ENCODE peak calls at places on chromosomes 13 and 19, in ten cellular contexts. One of them, this sample, is unnamed.

GRCh38 chr13:36131215-36131930 is at the start of gene DCLK1:
- DNase-seq in T follicular helper cell: no peak
- DNase-seq in iris pigment epithelial cell: peak; percentile 24
- DNase-seq in COR-L47: peak; percentile 69
- DNase-seq in coronary artery: no peak
- DNase-seq in activated CD4-positive, alpha-beta T cell treated with anti-CD3 and anti-CD28 coated beads for 36 hours: no peak
- DNase-seq in stromal cell of bone marrow: peak; percentile 59
- DNase-seq in NCI-H774: peak; percentile 13
- DNase-seq in substantia nigra: no peak
- DNase-seq in progenitor cell of endocrine pancreas: peak; percentile 36
- DNase-seq in this sample: peak; percentile 43

GRCh38 chr13:36858285-36858684 is 39.3 kb downstream of the RFXAP start:
- DNase-seq in T follicular helper cell: no peak
- DNase-seq in iris pigment epithelial cell: peak; percentile 60
- DNase-seq in COR-L47: peak; percentile 66
- DNase-seq in coronary artery: no peak
- DNase-seq in activated CD4-positive, alpha-beta T cell treated with anti-CD3 and anti-CD28 coated beads for 36 hours: no peak
- DNase-seq in stromal cell of bone marrow: no peak
- DNase-seq in NCI-H774: peak; percentile 23
- DNase-seq in substantia nigra: no peak
- DNase-seq in progenitor cell of endocrine pancreas: no peak
- DNase-seq in this sample: peak; percentile 40

GRCh38 chr13:48579167-48579918 is 46.5 kb upstream of the RCBTB2 start:
- DNase-seq in T follicular helper cell: no peak
- DNase-seq in iris pigment epithelial cell: no peak
- DNase-seq in COR-L47: no peak
- DNase-seq in coronary artery: no peak
- DNase-seq in activated CD4-positive, alpha-beta T cell treated with anti-CD3 and anti-CD28 coated beads for 36 hours: no peak
- DNase-seq in stromal cell of bone marrow: no peak
- DNase-seq in NCI-H774: no peak
- DNase-seq in substantia nigra: no peak
- DNase-seq in progenitor cell of endocrine pancreas: no peak
- DNase-seq in this sample: no peak

GRCh38 chr13:81988542-81988941 is 1647.6 kb upstream of the SPRY2 start:
- DNase-seq in T follicular helper cell: no peak
- DNase-seq in iris pigment epithelial cell: no peak
- DNase-seq in COR-L47: no peak
- DNase-seq in coronary artery: no peak
- DNase-seq in activated CD4-positive, alpha-beta T cell treated with anti-CD3 and anti-CD28 coated beads for 36 hours: no peak
- DNase-seq in stromal cell of bone marrow: no peak
- DNase-seq in NCI-H774: no peak
- DNase-seq in substantia nigra: no peak
- DNase-seq in progenitor cell of endocrine pancreas: no peak
- DNase-seq in this sample: no peak

GRCh38 chr19:10384580-10384979 is 4.2 kb upstream of the TYK2 start:
- DNase-seq in T follicular helper cell: no peak
- DNase-seq in iris pigment epithelial cell: no peak
- DNase-seq in COR-L47: no peak
- DNase-seq in coronary artery: no peak
- DNase-seq in activated CD4-positive, alpha-beta T cell treated with anti-CD3 and anti-CD28 coated beads for 36 hours: no peak
- DNase-seq in stromal cell of bone marrow: no peak
- DNase-seq in NCI-H774: no peak
- DNase-seq in substantia nigra: no peak
- DNase-seq in progenitor cell of endocrine pancreas: no peak
- DNase-seq in this sample: no peak

GRCh38 chr19:55777528-55777927 is 8.6 kb downstream of the RFPL4AL1 start:
- DNase-seq in T follicular helper cell: no peak
- DNase-seq in iris pigment epithelial cell: no peak
- DNase-seq in COR-L47: no peak
- DNase-seq in coronary artery: no peak
- DNase-seq in activated CD4-positive, alpha-beta T cell treated with anti-CD3 and anti-CD28 coated beads for 36 hours: peak; percentile 31
- DNase-seq in stromal cell of bone marrow: no peak
- DNase-seq in NCI-H774: no peak
- DNase-seq in substantia nigra: no peak
- DNase-seq in progenitor cell of endocrine pancreas: no peak
- DNase-seq in this sample: no peak

GRCh38 chr13:80336335-80336734 is 4.6 kb downstream of the SPRY2 start:
- DNase-seq in T follicular helper cell: no peak
- DNase-seq in iris pigment epithelial cell: peak; percentile 24
- DNase-seq in COR-L47: no peak
- DNase-seq in coronary artery: no peak
- DNase-seq in activated CD4-positive, alpha-beta T cell treated with anti-CD3 and anti-CD28 coated beads for 36 hours: no peak
- DNase-seq in stromal cell of bone marrow: no peak
- DNase-seq in NCI-H774: no peak
- DNase-seq in substantia nigra: no peak
- DNase-seq in progenitor cell of endocrine pancreas: no peak
- DNase-seq in this sample: no peak

GRCh38 chr13:112973577-112973951 is 4.5 kb downstream of the MCF2L start:
- DNase-seq in T follicular helper cell: no peak
- DNase-seq in iris pigment epithelial cell: no peak
- DNase-seq in COR-L47: no peak
- DNase-seq in coronary artery: no peak
- DNase-seq in activated CD4-positive, alpha-beta T cell treated with anti-CD3 and anti-CD28 coated beads for 36 hours: no peak
- DNase-seq in stromal cell of bone marrow: no peak
- DNase-seq in NCI-H774: no peak
- DNase-seq in substantia nigra: no peak
- DNase-seq in progenitor cell of endocrine pancreas: no peak
- DNase-seq in this sample: no peak

GRCh38 chr19:40702337-40703012 is 12.0 kb upstream of the NUMBL start:
- DNase-seq in T follicular helper cell: no peak
- DNase-seq in iris pigment epithelial cell: no peak
- DNase-seq in COR-L47: no peak
- DNase-seq in coronary artery: no peak
- DNase-seq in activated CD4-positive, alpha-beta T cell treated with anti-CD3 and anti-CD28 coated beads for 36 hours: no peak
- DNase-seq in stromal cell of bone marrow: no peak
- DNase-seq in NCI-H774: no peak
- DNase-seq in substantia nigra: no peak
- DNase-seq in progenitor cell of endocrine pancreas: peak; percentile 35
- DNase-seq in this sample: no peak

GRCh38 chr13:101455863-101456262 is 3.4 kb downstream of the ITGBL1 start:
- DNase-seq in T follicular helper cell: no peak
- DNase-seq in iris pigment epithelial cell: peak; percentile 98
- DNase-seq in COR-L47: no peak
- DNase-seq in coronary artery: no peak
- DNase-seq in activated CD4-positive, alpha-beta T cell treated with anti-CD3 and anti-CD28 coated beads for 36 hours: no peak
- DNase-seq in stromal cell of bone marrow: peak; percentile 80
- DNase-seq in NCI-H774: no peak
- DNase-seq in substantia nigra: no peak
- DNase-seq in progenitor cell of endocrine pancreas: no peak
- DNase-seq in this sample: peak; percentile 87

GRCh38 chr19:40055832-40056504 is at the start of gene ZNF780B:
- DNase-seq in T follicular helper cell: peak; percentile 53
- DNase-seq in iris pigment epithelial cell: peak; percentile 45
- DNase-seq in COR-L47: peak; percentile 12
- DNase-seq in coronary artery: peak; percentile 78
- DNase-seq in activated CD4-positive, alpha-beta T cell treated with anti-CD3 and anti-CD28 coated beads for 36 hours: peak; percentile 84
- DNase-seq in stromal cell of bone marrow: peak; percentile 18
- DNase-seq in NCI-H774: peak; percentile 25
- DNase-seq in substantia nigra: peak; percentile 56
- DNase-seq in progenitor cell of endocrine pancreas: peak; percentile 21
- DNase-seq in this sample: peak; percentile 4

GRCh38 chr13:65236841-65237418 is 1993.2 kb downstream of the PCDH9 start:
- DNase-seq in T follicular helper cell: no peak
- DNase-seq in iris pigment epithelial cell: no peak
- DNase-seq in COR-L47: no peak
- DNase-seq in coronary artery: no peak
- DNase-seq in activated CD4-positive, alpha-beta T cell treated with anti-CD3 and anti-CD28 coated beads for 36 hours: no peak
- DNase-seq in stromal cell of bone marrow: no peak
- DNase-seq in NCI-H774: no peak
- DNase-seq in substantia nigra: no peak
- DNase-seq in progenitor cell of endocrine pancreas: no peak
- DNase-seq in this sample: no peak

GRCh38 chr19:45508931-45509691 is 1.8 kb downstream of the VASP start:
- DNase-seq in T follicular helper cell: no peak
- DNase-seq in iris pigment epithelial cell: peak; percentile 77
- DNase-seq in COR-L47: peak; percentile 48
- DNase-seq in coronary artery: peak; percentile 91
- DNase-seq in activated CD4-positive, alpha-beta T cell treated with anti-CD3 and anti-CD28 coated beads for 36 hours: peak; percentile 60
- DNase-seq in stromal cell of bone marrow: peak; percentile 25
- DNase-seq in NCI-H774: peak; percentile 8
- DNase-seq in substantia nigra: peak; percentile 21
- DNase-seq in progenitor cell of endocrine pancreas: no peak
- DNase-seq in this sample: peak; percentile 50

GRCh38 chr19:8395621-8396082 is 5.5 kb downstream of the RAB11B start:
- DNase-seq in T follicular helper cell: no peak
- DNase-seq in iris pigment epithelial cell: no peak
- DNase-seq in COR-L47: no peak
- DNase-seq in coronary artery: no peak
- DNase-seq in activated CD4-positive, alpha-beta T cell treated with anti-CD3 and anti-CD28 coated beads for 36 hours: no peak
- DNase-seq in stromal cell of bone marrow: no peak
- DNase-seq in NCI-H774: no peak
- DNase-seq in substantia nigra: no peak
- DNase-seq in progenitor cell of endocrine pancreas: no peak
- DNase-seq in this sample: no peak

GRCh38 chr19:40962460-40962961 is 28.6 kb upstream of the CYP2B6 start:
- DNase-seq in T follicular helper cell: no peak
- DNase-seq in iris pigment epithelial cell: peak; percentile 25
- DNase-seq in COR-L47: no peak
- DNase-seq in coronary artery: no peak
- DNase-seq in activated CD4-positive, alpha-beta T cell treated with anti-CD3 and anti-CD28 coated beads for 36 hours: no peak
- DNase-seq in stromal cell of bone marrow: no peak
- DNase-seq in NCI-H774: no peak
- DNase-seq in substantia nigra: no peak
- DNase-seq in progenitor cell of endocrine pancreas: no peak
- DNase-seq in this sample: no peak

GRCh38 chr19:28406237-28406596 is 806.7 kb downstream of the UQCRFS1 start:
- DNase-seq in T follicular helper cell: no peak
- DNase-seq in iris pigment epithelial cell: no peak
- DNase-seq in COR-L47: no peak
- DNase-seq in coronary artery: no peak
- DNase-seq in activated CD4-positive, alpha-beta T cell treated with anti-CD3 and anti-CD28 coated beads for 36 hours: no peak
- DNase-seq in stromal cell of bone marrow: no peak
- DNase-seq in NCI-H774: no peak
- DNase-seq in substantia nigra: no peak
- DNase-seq in progenitor cell of endocrine pancreas: no peak
- DNase-seq in this sample: no peak

GRCh38 chr13:35621989-35622388 is 145.5 kb upstream of the MAB21L1 start:
- DNase-seq in T follicular helper cell: no peak
- DNase-seq in iris pigment epithelial cell: peak; percentile 31
- DNase-seq in COR-L47: no peak
- DNase-seq in coronary artery: no peak
- DNase-seq in activated CD4-positive, alpha-beta T cell treated with anti-CD3 and anti-CD28 coated beads for 36 hours: no peak
- DNase-seq in stromal cell of bone marrow: no peak
- DNase-seq in NCI-H774: no peak
- DNase-seq in substantia nigra: no peak
- DNase-seq in progenitor cell of endocrine pancreas: no peak
- DNase-seq in this sample: no peak

GRCh38 chr13:46698910-46699460 is 98.0 kb downstream of the ESD start:
- DNase-seq in T follicular helper cell: no peak
- DNase-seq in iris pigment epithelial cell: peak; percentile 70
- DNase-seq in COR-L47: peak; percentile 33
- DNase-seq in coronary artery: no peak
- DNase-seq in activated CD4-positive, alpha-beta T cell treated with anti-CD3 and anti-CD28 coated beads for 36 hours: no peak
- DNase-seq in stromal cell of bone marrow: no peak
- DNase-seq in NCI-H774: no peak
- DNase-seq in substantia nigra: no peak
- DNase-seq in progenitor cell of endocrine pancreas: no peak
- DNase-seq in this sample: no peak

GRCh38 chr13:28037399-28037798 is 48.9 kb upstream of the URAD start:
- DNase-seq in T follicular helper cell: no peak
- DNase-seq in iris pigment epithelial cell: no peak
- DNase-seq in COR-L47: no peak
- DNase-seq in coronary artery: no peak
- DNase-seq in activated CD4-positive, alpha-beta T cell treated with anti-CD3 and anti-CD28 coated beads for 36 hours: peak; percentile 28
- DNase-seq in stromal cell of bone marrow: peak; percentile 28
- DNase-seq in NCI-H774: no peak
- DNase-seq in substantia nigra: no peak
- DNase-seq in progenitor cell of endocrine pancreas: no peak
- DNase-seq in this sample: no peak

GRCh38 chr19:45451850-45452387 is 15.9 kb upstream of the FOSB start:
- DNase-seq in T follicular helper cell: no peak
- DNase-seq in iris pigment epithelial cell: no peak
- DNase-seq in COR-L47: no peak
- DNase-seq in coronary artery: no peak
- DNase-seq in activated CD4-positive, alpha-beta T cell treated with anti-CD3 and anti-CD28 coated beads for 36 hours: no peak
- DNase-seq in stromal cell of bone marrow: no peak
- DNase-seq in NCI-H774: no peak
- DNase-seq in substantia nigra: no peak
- DNase-seq in progenitor cell of endocrine pancreas: no peak
- DNase-seq in this sample: no peak

GRCh38 chr13:97275265-97275664 is 53.1 kb downstream of the MBNL2 start:
- DNase-seq in T follicular helper cell: no peak
- DNase-seq in iris pigment epithelial cell: peak; percentile 92
- DNase-seq in COR-L47: no peak
- DNase-seq in coronary artery: no peak
- DNase-seq in activated CD4-positive, alpha-beta T cell treated with anti-CD3 and anti-CD28 coated beads for 36 hours: no peak
- DNase-seq in stromal cell of bone marrow: peak; percentile 80
- DNase-seq in NCI-H774: no peak
- DNase-seq in substantia nigra: no peak
- DNase-seq in progenitor cell of endocrine pancreas: no peak
- DNase-seq in this sample: peak; percentile 81

GRCh38 chr19:9847087-9847671 is 12.1 kb downstream of the PIN1 start:
- DNase-seq in T follicular helper cell: no peak
- DNase-seq in iris pigment epithelial cell: peak; percentile 94
- DNase-seq in COR-L47: no peak
- DNase-seq in coronary artery: no peak
- DNase-seq in activated CD4-positive, alpha-beta T cell treated with anti-CD3 and anti-CD28 coated beads for 36 hours: peak; percentile 84
- DNase-seq in stromal cell of bone marrow: peak; percentile 84
- DNase-seq in NCI-H774: no peak
- DNase-seq in substantia nigra: no peak
- DNase-seq in progenitor cell of endocrine pancreas: no peak
- DNase-seq in this sample: peak; percentile 60

GRCh38 chr13:41398494-41399190 is 58.7 kb upstream of the RGCC start:
- DNase-seq in T follicular helper cell: no peak
- DNase-seq in iris pigment epithelial cell: no peak
- DNase-seq in COR-L47: no peak
- DNase-seq in coronary artery: no peak
- DNase-seq in activated CD4-positive, alpha-beta T cell treated with anti-CD3 and anti-CD28 coated beads for 36 hours: peak; percentile 27
- DNase-seq in stromal cell of bone marrow: peak; percentile 31
- DNase-seq in NCI-H774: no peak
- DNase-seq in substantia nigra: no peak
- DNase-seq in progenitor cell of endocrine pancreas: no peak
- DNase-seq in this sample: no peak

GRCh38 chr13:40993119-40993518 is 26.0 kb downstream of the ELF1 start:
- DNase-seq in T follicular helper cell: no peak
- DNase-seq in iris pigment epithelial cell: no peak
- DNase-seq in COR-L47: peak; percentile 66
- DNase-seq in coronary artery: no peak
- DNase-seq in activated CD4-positive, alpha-beta T cell treated with anti-CD3 and anti-CD28 coated beads for 36 hours: no peak
- DNase-seq in stromal cell of bone marrow: no peak
- DNase-seq in NCI-H774: peak; percentile 64
- DNase-seq in substantia nigra: no peak
- DNase-seq in progenitor cell of endocrine pancreas: no peak
- DNase-seq in this sample: peak; percentile 28

GRCh38 chr13:90868321-90868920 is 479.1 kb upstream of the MIR17HG start:
- DNase-seq in T follicular helper cell: no peak
- DNase-seq in iris pigment epithelial cell: peak; percentile 35
- DNase-seq in COR-L47: peak; percentile 7
- DNase-seq in coronary artery: no peak
- DNase-seq in activated CD4-positive, alpha-beta T cell treated with anti-CD3 and anti-CD28 coated beads for 36 hours: peak; percentile 15
- DNase-seq in stromal cell of bone marrow: peak; percentile 6
- DNase-seq in NCI-H774: no peak
- DNase-seq in substantia nigra: peak; percentile 5
- DNase-seq in progenitor cell of endocrine pancreas: no peak
- DNase-seq in this sample: peak; percentile 16

GRCh38 chr19:3094638-3095374 is 644 bp downstream of the GNA11 start:
- DNase-seq in T follicular helper cell: no peak
- DNase-seq in iris pigment epithelial cell: peak; percentile 40
- DNase-seq in COR-L47: peak; percentile 13
- DNase-seq in coronary artery: no peak
- DNase-seq in activated CD4-positive, alpha-beta T cell treated with anti-CD3 and anti-CD28 coated beads for 36 hours: peak; percentile 68
- DNase-seq in stromal cell of bone marrow: no peak
- DNase-seq in NCI-H774: no peak
- DNase-seq in substantia nigra: no peak
- DNase-seq in progenitor cell of endocrine pancreas: no peak
- DNase-seq in this sample: no peak

This sample was measured in astrocyte of the cerebellum.